ENCODE peak calls at places on chromosomes 5 and 9, in six cellular contexts. C is activated T-cell treated with anti-CD3 and anti-CD28 coated beads for 24 hours, F is A172, Y is HFFc6, L is RPMI8226, X is islet precursor cell. D is an unnamed sample.

GRCh38 chr9:126862461-126862830 is 2.0 kb downstream of the ZBTB34 start:
- DNase-seq in C (no peak), F (no peak), Y (no peak), L (no peak), X (no peak), D (no peak)

GRCh38 chr5:9895305-9895650 is 265.1 kb upstream of the TAS2R1 start:
- DNase-seq in C (no peak), F (no peak), Y (no peak), L (no peak), X (no peak), D (peak)

GRCh38 chr9:95224371-95225015 is 93.0 kb downstream of the FANCC start:
- DNase-seq in C (no peak), F (no peak), Y (no peak), L (no peak), X (no peak), D (no peak)

GRCh38 chr9:121294866-121295661 is 27.1 kb downstream of the GSN start:
- DNase-seq in C (no peak), F (no peak), Y (no peak), L (no peak), X (no peak), D (no peak)

GRCh38 chr9:63817622-63818518 is 1467.1 kb downstream of the FOXD4L5 start:
- DNase-seq in C (peak), F (no peak), Y (peak), L (peak), X (peak), D (peak)

GRCh38 chr5:78245126-78245525 is 49.4 kb downstream of the AP3B1 start:
- DNase-seq in C (no peak), F (no peak), Y (no peak), L (no peak), X (peak), D (no peak)

GRCh38 chr5:124156408-124157027 is 589.9 kb downstream of the ZNF608 start:
- DNase-seq in C (no peak), F (peak), Y (no peak), L (peak), X (no peak), D (no peak)

GRCh38 chr5:115386657-115387056 is 90.2 kb upstream of the CCDC112 start:
- DNase-seq in C (no peak), F (no peak), Y (no peak), L (peak), X (no peak), D (no peak)

GRCh38 chr5:154520861-154521453 is 42.9 kb upstream of the HAND1 start:
- DNase-seq in C (no peak), F (peak), Y (no peak), L (no peak), X (peak), D (peak)

GRCh38 chr5:42021119-42021518 is 96.0 kb downstream of the FBXO4 start:
- DNase-seq in C (no peak), F (no peak), Y (peak), L (no peak), X (no peak), D (no peak)

GRCh38 chr9:89564257-89564878 is 40.4 kb upstream of the GADD45G start:
- DNase-seq in C (no peak), F (peak), Y (no peak), L (peak), X (peak), D (peak)

GRCh38 chr5:163459465-163459887 is 426 bp downstream of the NUDCD2 start:
- DNase-seq in C (no peak), F (no peak), Y (no peak), L (peak), X (peak), D (no peak)

GRCh38 chr5:99019812-99020697 is 91.2 kb upstream of the CHD1 start:
- DNase-seq in C (no peak), F (peak), Y (peak), L (no peak), X (peak), D (no peak)